ENCODE peak calls at places on chromosomes 11 and 22, in five cellular contexts. One of them, this sample, is unnamed.

GRCh38 chr11:61516675-61517516 is 8.3 kb downstream of the LRRC10B start:
- DNase-seq in Panc1: peak
- DNase-seq in K562: peak
- DNase-seq in WTC11: peak
- DNase-seq in kidney epithelial cell: no peak
- DNase-seq in this sample: peak

GRCh38 chr11:102427068-102427467 is 25.5 kb downstream of the TMEM123 start:
- DNase-seq in kidney epithelial cell: no peak
- DNase-seq in K562: no peak
- DNase-seq in Panc1: no peak
- DNase-seq in WTC11: no peak
- DNase-seq in this sample: no peak

GRCh38 chr11:61895046-61895717 is 3.8 kb upstream of the FADS3 start:
- DNase-seq in WTC11: no peak
- DNase-seq in K562: no peak
- DNase-seq in kidney epithelial cell: no peak
- DNase-seq in Panc1: no peak
- DNase-seq in this sample: no peak

GRCh38 chr11:94149435-94149834 is 20.8 kb downstream of the PANX1 start:
- DNase-seq in K562: no peak
- DNase-seq in WTC11: no peak
- DNase-seq in Panc1: no peak
- DNase-seq in kidney epithelial cell: no peak
- DNase-seq in this sample: no peak

GRCh38 chr11:112616292-112617088 is 344.7 kb upstream of the NCAM1 start:
- DNase-seq in K562: no peak
- DNase-seq in WTC11: no peak
- DNase-seq in Panc1: no peak
- DNase-seq in kidney epithelial cell: no peak
- DNase-seq in this sample: no peak

GRCh38 chr11:130096823-130097222 is 27.1 kb downstream of the APLP2 start:
- DNase-seq in kidney epithelial cell: no peak
- DNase-seq in Panc1: no peak
- DNase-seq in WTC11: no peak
- DNase-seq in K562: no peak
- DNase-seq in this sample: no peak

GRCh38 chr22:48974443-48975251 is 853.0 kb downstream of the BRD1 start:
- DNase-seq in K562: no peak
- DNase-seq in Panc1: no peak
- DNase-seq in kidney epithelial cell: no peak
- DNase-seq in WTC11: no peak
- DNase-seq in this sample: no peak

GRCh38 chr11:17707833-17708232 is 11.5 kb upstream of the MYOD1 start:
- DNase-seq in kidney epithelial cell: no peak
- DNase-seq in WTC11: no peak
- DNase-seq in K562: no peak
- DNase-seq in Panc1: no peak
- DNase-seq in this sample: no peak

GRCh38 chr22:46622081-46622521 is 1.9 kb downstream of the GRAMD4 start:
- DNase-seq in K562: no peak
- DNase-seq in Panc1: no peak
- DNase-seq in WTC11: no peak
- DNase-seq in kidney epithelial cell: no peak
- DNase-seq in this sample: no peak

GRCh38 chr11:20015101-20015500 is 145.2 kb downstream of the DBX1 start:
- DNase-seq in kidney epithelial cell: no peak
- DNase-seq in K562: no peak
- DNase-seq in WTC11: no peak
- DNase-seq in Panc1: no peak
- DNase-seq in this sample: no peak

GRCh38 chr22:31127181-31127772 is 4.5 kb downstream of the INPP5J start:
- DNase-seq in K562: peak
- DNase-seq in Panc1: no peak
- DNase-seq in WTC11: peak
- DNase-seq in kidney epithelial cell: no peak
- DNase-seq in this sample: no peak

GRCh38 chr11:69925366-69926196 is 106.4 kb upstream of the FGF3 start:
- DNase-seq in K562: no peak
- DNase-seq in Panc1: no peak
- DNase-seq in WTC11: peak
- DNase-seq in kidney epithelial cell: no peak
- DNase-seq in this sample: no peak

GRCh38 chr11:134667505-134667904 is 255.5 kb upstream of the B3GAT1 start:
- DNase-seq in K562: no peak
- DNase-seq in Panc1: no peak
- DNase-seq in kidney epithelial cell: no peak
- DNase-seq in WTC11: no peak
- DNase-seq in this sample: no peak

GRCh38 chr11:16778286-16778685 is 39.8 kb downstream of the C11orf58 start:
- DNase-seq in WTC11: no peak
- DNase-seq in kidney epithelial cell: no peak
- DNase-seq in Panc1: no peak
- DNase-seq in K562: no peak
- DNase-seq in this sample: no peak

GRCh38 chr11:102661040-102661439 is 35.9 kb upstream of the MMP20 start:
- DNase-seq in K562: no peak
- DNase-seq in kidney epithelial cell: no peak
- DNase-seq in WTC11: no peak
- DNase-seq in Panc1: no peak
- DNase-seq in this sample: no peak

GRCh38 chr11:91972665-91973266 is 251.9 kb upstream of the FAT3 start:
- DNase-seq in WTC11: no peak
- DNase-seq in K562: no peak
- DNase-seq in Panc1: no peak
- DNase-seq in kidney epithelial cell: no peak
- DNase-seq in this sample: no peak

GRCh38 chr11:803467-803742 is 1.6 kb downstream of the PIDD1 start:
- DNase-seq in K562: no peak
- DNase-seq in WTC11: no peak
- DNase-seq in Panc1: no peak
- DNase-seq in kidney epithelial cell: no peak
- DNase-seq in this sample: no peak

GRCh38 chr22:38035530-38035885 is 21.7 kb upstream of the PICK1 start:
- DNase-seq in WTC11: no peak
- DNase-seq in Panc1: no peak
- DNase-seq in K562: no peak
- DNase-seq in kidney epithelial cell: no peak
- DNase-seq in this sample: no peak

GRCh38 chr22:35330258-35330861 is 30.7 kb downstream of the TOM1 start:
- DNase-seq in K562: no peak
- DNase-seq in kidney epithelial cell: no peak
- DNase-seq in WTC11: no peak
- DNase-seq in Panc1: no peak
- DNase-seq in this sample: no peak

GRCh38 chr11:100247701-100248100 is 439.4 kb upstream of the ARHGAP42 start:
- DNase-seq in WTC11: no peak
- DNase-seq in Panc1: no peak
- DNase-seq in K562: no peak
- DNase-seq in kidney epithelial cell: no peak
- DNase-seq in this sample: no peak

GRCh38 chr11:63573881-63574855 is 11.0 kb upstream of the PLAAT2 start:
- DNase-seq in K562: peak
- DNase-seq in WTC11: no peak
- DNase-seq in Panc1: no peak
- DNase-seq in kidney epithelial cell: no peak
- DNase-seq in this sample: no peak

GRCh38 chr11:112310414-112310813 is 49.8 kb upstream of the PLET1 start:
- DNase-seq in kidney epithelial cell: no peak
- DNase-seq in Panc1: no peak
- DNase-seq in K562: no peak
- DNase-seq in WTC11: no peak
- DNase-seq in this sample: no peak

GRCh38 chr11:36345535-36346141 is 49.5 kb downstream of the PRR5L start:
- DNase-seq in kidney epithelial cell: no peak
- DNase-seq in K562: no peak
- DNase-seq in Panc1: no peak
- DNase-seq in WTC11: no peak
- DNase-seq in this sample: no peak

GRCh38 chr11:1565173-1565903 is 6.7 kb downstream of the DUSP8 start:
- DNase-seq in WTC11: no peak
- DNase-seq in kidney epithelial cell: no peak
- DNase-seq in Panc1: no peak
- DNase-seq in K562: no peak
- DNase-seq in this sample: peak

GRCh38 chr11:83583953-83584352 is 297.8 kb upstream of the CCDC90B start:
- DNase-seq in kidney epithelial cell: peak
- DNase-seq in WTC11: no peak
- DNase-seq in K562: no peak
- DNase-seq in Panc1: no peak
- DNase-seq in this sample: no peak

GRCh38 chr11:65377777-65378176 is 4.7 kb downstream of the SLC25A45 start:
- DNase-seq in WTC11: no peak
- DNase-seq in K562: no peak
- DNase-seq in Panc1: no peak
- DNase-seq in kidney epithelial cell: no peak
- DNase-seq in this sample: no peak

GRCh38 chr11:65378928-65379638 is 3.4 kb downstream of the SLC25A45 start:
- DNase-seq in WTC11: no peak
- DNase-seq in kidney epithelial cell: no peak
- DNase-seq in Panc1: no peak
- DNase-seq in K562: no peak
- DNase-seq in this sample: no peak

GRCh38 chr11:65379698-65380459 is 2.6 kb downstream of the SLC25A45 start:
- DNase-seq in WTC11: no peak
- DNase-seq in kidney epithelial cell: no peak
- DNase-seq in K562: no peak
- DNase-seq in Panc1: no peak
- DNase-seq in this sample: no peak

GRCh38 chr11:65377036-65377435 is 5.4 kb downstream of the SLC25A45 start:
- DNase-seq in K562: no peak
- DNase-seq in Panc1: no peak
- DNase-seq in WTC11: no peak
- DNase-seq in kidney epithelial cell: no peak
- DNase-seq in this sample: no peak

GRCh38 chr11:65378208-65378927 is 4.1 kb downstream of the SLC25A45 start:
- DNase-seq in Panc1: no peak
- DNase-seq in WTC11: no peak
- DNase-seq in K562: no peak
- DNase-seq in kidney epithelial cell: no peak
- DNase-seq in this sample: no peak
- TF ChIP-seq CTCF in Panc1: no peak
- TF ChIP-seq CTCF in WTC11: no peak
- TF ChIP-seq CTCF in K562: no peak
- TF ChIP-seq CTCF in kidney epithelial cell: peak
- TF ChIP-seq CTCF in this sample: no peak

GRCh38 chr11:68297494-68297811 is 14.9 kb upstream of the LRP5 start:
- DNase-seq in kidney epithelial cell: no peak
- DNase-seq in K562: no peak
- DNase-seq in WTC11: no peak
- DNase-seq in Panc1: no peak
- DNase-seq in this sample: no peak

GRCh38 chr11:68297812-68298658 is 14.4 kb upstream of the LRP5 start:
- DNase-seq in K562: peak
- DNase-seq in WTC11: peak
- DNase-seq in Panc1: no peak
- DNase-seq in kidney epithelial cell: no peak
- DNase-seq in this sample: peak

GRCh38 chr11:68295940-68296339 is 16.5 kb upstream of the LRP5 start:
- DNase-seq in K562: no peak
- DNase-seq in kidney epithelial cell: no peak
- DNase-seq in WTC11: no peak
- DNase-seq in Panc1: no peak
- DNase-seq in this sample: no peak

GRCh38 chr11:68296344-68297051 is 15.9 kb upstream of the LRP5 start:
- DNase-seq in kidney epithelial cell: no peak
- DNase-seq in Panc1: no peak
- DNase-seq in WTC11: no peak
- DNase-seq in K562: no peak
- DNase-seq in this sample: no peak

GRCh38 chr11:68297052-68297378 is 15.4 kb upstream of the LRP5 start:
- DNase-seq in WTC11: no peak
- DNase-seq in K562: no peak
- DNase-seq in Panc1: no peak
- DNase-seq in kidney epithelial cell: no peak
- DNase-seq in this sample: no peak
- TF ChIP-seq CTCF in WTC11: no peak
- TF ChIP-seq CTCF in K562: no peak
- TF ChIP-seq CTCF in Panc1: no peak
- TF ChIP-seq CTCF in kidney epithelial cell: no peak
- TF ChIP-seq CTCF in this sample: no peak

DNA sequence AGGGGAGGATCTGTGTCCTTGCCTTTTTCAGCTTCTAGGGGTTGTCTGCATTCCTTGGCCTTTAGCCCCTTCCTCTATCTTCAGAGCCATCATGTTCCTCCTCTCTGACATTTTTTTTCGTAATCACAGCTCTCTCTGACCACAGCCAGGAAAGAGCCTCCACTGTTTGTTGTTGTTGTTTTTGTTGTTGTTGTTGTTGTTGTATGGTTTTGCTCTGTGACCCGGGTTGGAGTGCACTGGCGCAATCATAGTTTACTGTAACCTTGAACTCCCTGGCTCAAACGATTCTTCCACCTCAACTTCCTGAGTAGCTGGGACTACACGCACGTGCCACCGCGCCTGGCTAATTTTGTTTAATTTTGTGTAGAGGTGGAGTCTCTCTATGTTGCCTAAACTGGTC is 55.3 kb upstream of the KCNQ1OT1 start:
- DNase-seq in K562: no peak
- DNase-seq in kidney epithelial cell: no peak
- DNase-seq in Panc1: no peak
- DNase-seq in WTC11: no peak
- DNase-seq in this sample: no peak
- TF ChIP-seq CTCF in K562: no peak
- TF ChIP-seq CTCF in kidney epithelial cell: no peak
- TF ChIP-seq CTCF in Panc1: no peak
- TF ChIP-seq CTCF in WTC11: no peak
- TF ChIP-seq CTCF in this sample: no peak

GRCh38 chr22:43088979-43089717 is at the start of gene TTLL1:
- DNase-seq in Panc1: no peak
- DNase-seq in kidney epithelial cell: no peak
- DNase-seq in K562: peak
- DNase-seq in WTC11: peak
- DNase-seq in this sample: peak
- TF ChIP-seq CTCF in Panc1: no peak
- TF ChIP-seq CTCF in kidney epithelial cell: no peak
- TF ChIP-seq CTCF in K562: no peak
- TF ChIP-seq CTCF in WTC11: no peak
- TF ChIP-seq CTCF in this sample: no peak

DNA sequence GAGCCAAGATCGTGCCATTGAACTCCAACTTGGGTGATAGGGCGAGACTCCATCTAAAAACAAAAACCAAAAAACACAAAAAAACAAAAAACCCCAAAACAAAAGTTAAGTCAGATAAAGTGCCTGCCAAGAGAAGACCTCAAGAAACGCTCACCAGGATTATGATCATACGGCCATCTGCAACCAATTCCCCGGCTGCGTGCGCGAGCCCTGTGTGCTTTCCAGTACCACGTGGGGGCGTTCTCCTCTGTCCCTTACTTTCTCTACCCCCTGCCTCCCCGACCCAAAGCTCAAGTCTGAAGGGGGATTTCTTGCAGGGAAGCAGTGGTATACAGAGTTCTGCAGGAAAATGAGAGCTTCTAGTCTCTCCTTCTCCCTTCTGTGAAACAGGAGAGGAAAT is 10.5 kb upstream of the RPS19BP1 start:
- DNase-seq in WTC11: peak
- DNase-seq in Panc1: no peak
- DNase-seq in K562: peak
- DNase-seq in kidney epithelial cell: no peak
- DNase-seq in this sample: peak
- TF ChIP-seq CTCF in WTC11: peak
- TF ChIP-seq CTCF in Panc1: no peak
- TF ChIP-seq CTCF in K562: peak
- TF ChIP-seq CTCF in kidney epithelial cell: peak
- TF ChIP-seq CTCF in this sample: no peak